ENCODE peak calls at places on chromosome 19, in six cellular contexts. G is B cell, I is uterus, E is ELR, A is HTR-8/SVneo, X is NCI-H1436 treated with DMSO at 0.1 percent for 48 hours. R is an unnamed sample.

GRCh38 chr19:3028305-3029069 is 593 bp downstream of the TLE2 start:
- DNase-seq in G (no peak), I (peak; percentile 39), E (no peak), A (no peak), X (no peak), R (no peak)

GRCh38 chr19:1840541-1841115 is 7.7 kb downstream of the REXO1 start:
- DNase-seq in G (no peak), I (no peak), E (no peak), A (no peak), X (no peak), R (no peak)

GRCh38 chr19:2574971-2575630 is 99.2 kb downstream of the GADD45B start:
- DNase-seq in G (no peak), I (no peak), E (no peak), A (no peak), X (no peak), R (no peak)

GRCh38 chr19:10691883-10692282 is 9.4 kb upstream of the QTRT1 start:
- DNase-seq in G (no peak), I (no peak), E (no peak), A (no peak), X (no peak), R (no peak)

GRCh38 chr19:670609-671075 is 5.5 kb upstream of the FSTL3 start:
- DNase-seq in G (no peak), I (no peak), E (peak; percentile 30), A (no peak), X (no peak), R (no peak)

GRCh38 chr19:29324717-29325116 is 111.8 kb upstream of the UQCRFS1 start:
- DNase-seq in G (no peak), I (no peak), E (no peak), A (no peak), X (no peak), R (no peak)

GRCh38 chr19:45711851-45712698 is 18.6 kb downstream of the FBXO46 start:
- DNase-seq in G (no peak), I (no peak), E (no peak), A (no peak), X (no peak), R (no peak)

GRCh38 chr19:12090807-12091206 is 26.3 kb downstream of the ZNF844 start:
- DNase-seq in G (peak; percentile 65), I (peak; percentile 52), E (peak; percentile 63), A (peak; percentile 66), X (no peak), R (no peak)

GRCh38 chr19:33438987-33439781 is 65.7 kb downstream of the CEBPG start:
- DNase-seq in G (no peak), I (no peak), E (no peak), A (no peak), X (no peak), R (no peak)

GRCh38 chr19:48139053-48139452 is 28.4 kb upstream of the PLA2G4C start:
- DNase-seq in G (no peak), I (no peak), E (no peak), A (no peak), X (no peak), R (no peak)

GRCh38 chr19:3506384-3507340 is 551 bp downstream of the FZR1 start:
- DNase-seq in G (peak; percentile 64), I (peak; percentile 54), E (peak; percentile 52), A (no peak), X (no peak), R (no peak)

GRCh38 chr19:5480427-5480836 is 25.2 kb downstream of the ZNRF4 start:
- DNase-seq in G (peak; percentile 46), I (no peak), E (peak; percentile 54), A (peak; percentile 26), X (no peak), R (no peak)

GRCh38 chr19:51259348-51260245 is 8.7 kb downstream of the SIGLECL1 start:
- DNase-seq in G (no peak), I (no peak), E (peak; percentile 42), A (peak; percentile 40), X (no peak), R (peak; percentile 15)

GRCh38 chr19:38685666-38686529 is 38.4 kb downstream of the ACTN4 start:
- DNase-seq in G (no peak), I (no peak), E (peak; percentile 65), A (no peak), X (no peak), R (no peak)

GRCh38 chr19:54231077-54231931 is 8.5 kb upstream of the LILRB3 start:
- DNase-seq in G (peak; percentile 85), I (peak; percentile 71), E (peak; percentile 75), A (peak; percentile 96), X (peak; percentile 33), R (peak; percentile 93)

GRCh38 chr19:31451686-31452325 is 102.6 kb upstream of the TSHZ3 start:
- DNase-seq in G (no peak), I (no peak), E (peak; percentile 81), A (no peak), X (no peak), R (no peak)

GRCh38 chr19:41904118-41904870 is 21.3 kb downstream of the ARHGEF1 start:
- DNase-seq in G (no peak), I (no peak), E (no peak), A (no peak), X (no peak), R (peak; percentile 66)

GRCh38 chr19:34475026-34475974 is 6.3 kb upstream of the WTIP start:
- DNase-seq in G (no peak), I (no peak), E (peak; percentile 88), A (no peak), X (no peak), R (no peak)

GRCh38 chr19:47663435-47663910 is 49.7 kb upstream of the EHD2 start:
- DNase-seq in G (no peak), I (no peak), E (peak; percentile 85), A (no peak), X (no peak), R (no peak)

GRCh38 chr19:48190288-48191284 is 20.1 kb downstream of the ZSWIM9 start:
- DNase-seq in G (peak; percentile 32), I (no peak), E (peak; percentile 51), A (no peak), X (peak; percentile 89), R (peak; percentile 97)

GRCh38 chr19:16940626-16941025 is 51.8 kb downstream of the F2RL3 start:
- DNase-seq in G (no peak), I (no peak), E (no peak), A (no peak), X (no peak), R (no peak)

GRCh38 chr19:29503785-29504184 is 22.0 kb upstream of the VSTM2B start:
- DNase-seq in G (no peak), I (no peak), E (no peak), A (no peak), X (no peak), R (no peak)

GRCh38 chr19:49019242-49019932 is 2.5 kb upstream of the LHB start:
- DNase-seq in G (peak; percentile 80), I (peak; percentile 35), E (peak; percentile 81), A (no peak), X (no peak), R (peak; percentile 51)

GRCh38 chr19:752652-753517 is 2.0 kb downstream of the MISP start:
- DNase-seq in G (no peak), I (no peak), E (peak; percentile 89), A (peak; percentile 93), X (no peak), R (no peak)

GRCh38 chr19:3387645-3388589 is 21.5 kb downstream of the NFIC start:
- DNase-seq in G (no peak), I (peak; percentile 77), E (no peak), A (no peak), X (peak; percentile 53), R (peak; percentile 90)

GRCh38 chr19:14476663-14477401 is 1.7 kb upstream of the PTGER1 start:
- DNase-seq in G (peak; percentile 17), I (peak; percentile 47), E (peak; percentile 61), A (no peak), X (no peak), R (peak; percentile 71)